ENCODE peak calls at places on chromosome 15, in seven cellular contexts. E is uterus; H is CD8-positive, alpha-beta T cell; U is lung microvascular endothelial cell; C is M059J; V is brain microvascular endothelial cell; B is H9. X is an unnamed sample.
A peak's percentile ranks its signal among the peaks of the same experiment; 100 is the strongest.

GRCh38 chr15:67024998-67025368 is 40.4 kb upstream of the SMAD3 start:
- DNase-seq in E (no peak), H (no peak), U (no peak), C (no peak), V (no peak), B (no peak), X (no peak)

GRCh38 chr15:36658905-36659304 is 79.5 kb downstream of the CDIN1 start:
- DNase-seq in E (no peak), H (no peak), U (no peak), C (no peak), V (no peak), B (no peak), X (no peak)

GRCh38 chr15:100570282-100570681 is 31.7 kb downstream of the LINS1 start:
- DNase-seq in E (no peak), H (no peak), U (no peak), C (no peak), V (no peak), B (no peak), X (no peak)

GRCh38 chr15:70856884-70857546 is 3.1 kb upstream of the LARP6 start:
- DNase-seq in E (peak; percentile 94), H (no peak), U (peak; percentile 79), C (peak; percentile 95), V (peak; percentile 96), B (no peak), X (no peak)

GRCh38 chr15:90819850-90820249 is 48.5 kb upstream of the FURIN start:
- DNase-seq in E (no peak), H (no peak), U (no peak), C (no peak), V (no peak), B (no peak), X (no peak)

GRCh38 chr15:93166675-93167074 is 77.7 kb upstream of the RGMA start:
- DNase-seq in E (no peak), H (no peak), U (no peak), C (no peak), V (no peak), B (no peak), X (no peak)

GRCh38 chr15:101123222-101123910 is 128.5 kb downstream of the CHSY1 start:
- DNase-seq in E (no peak), H (no peak), U (no peak), C (peak; percentile 49), V (peak; percentile 39), B (no peak), X (no peak)

GRCh38 chr15:85379403-85380131 is 836 bp upstream of the AKAP13 start:
- DNase-seq in E (no peak), H (peak; percentile 22), U (peak; percentile 34), C (peak; percentile 60), V (peak; percentile 20), B (no peak), X (peak; percentile 55)

GRCh38 chr15:61237400-61237799 is 8.3 kb upstream of the RORA start:
- DNase-seq in E (no peak), H (no peak), U (no peak), C (no peak), V (no peak), B (no peak), X (no peak)

GRCh38 chr15:42344763-42345162 is 14.5 kb upstream of the CAPN3 start:
- DNase-seq in E (peak; percentile 17), H (no peak), U (peak; percentile 47), C (peak; percentile 33), V (peak; percentile 34), B (no peak), X (no peak)

GRCh38 chr15:45457215-45457614 is 65.3 kb downstream of the SLC30A4 start:
- DNase-seq in E (no peak), H (no peak), U (no peak), C (no peak), V (no peak), B (no peak), X (no peak)

GRCh38 chr15:73686781-73687256 is 2.6 kb downstream of the CD276 start:
- DNase-seq in E (no peak), H (no peak), U (peak; percentile 23), C (peak; percentile 90), V (peak; percentile 92), B (no peak), X (peak; percentile 70)

GRCh38 chr15:90903733-90904536 is 833 bp downstream of the MAN2A2 start:
- DNase-seq in E (no peak), H (no peak), U (no peak), C (no peak), V (no peak), B (peak; percentile 81), X (peak; percentile 77)

GRCh38 chr15:48177383-48177874 is 666 bp downstream of the MYEF2 start:
- DNase-seq in E (no peak), H (no peak), U (peak; percentile 81), C (peak; percentile 68), V (peak; percentile 38), B (no peak), X (no peak)

GRCh38 chr15:57462391-57462790 is 86.1 kb downstream of the CGNL1 start:
- DNase-seq in E (no peak), H (no peak), U (peak; percentile 34), C (no peak), V (no peak), B (no peak), X (no peak)

GRCh38 chr15:63846022-63846544 is 12.3 kb upstream of the HERC1 start:
- DNase-seq in E (no peak), H (no peak), U (no peak), C (no peak), V (no peak), B (no peak), X (no peak)

GRCh38 chr15:58432421-58432820 is 630 bp downstream of the LIPC start:
- DNase-seq in E (no peak), H (no peak), U (no peak), C (no peak), V (no peak), B (no peak), X (no peak)

GRCh38 chr15:29120593-29121368 is 148.8 kb downstream of the NSMCE3 start:
- DNase-seq in E (no peak), H (no peak), U (no peak), C (no peak), V (no peak), B (no peak), X (no peak)

GRCh38 chr15:94446441-94446840 is 215.1 kb downstream of the MCTP2 start:
- DNase-seq in E (no peak), H (no peak), U (no peak), C (no peak), V (no peak), B (no peak), X (no peak)

GRCh38 chr15:68674975-68675374 is 96.2 kb downstream of the CORO2B start:
- DNase-seq in E (peak; percentile 3), H (no peak), U (peak; percentile 58), C (peak; percentile 14), V (peak; percentile 27), B (no peak), X (peak; percentile 50)

GRCh38 chr15:44157679-44158078 is 37.4 kb downstream of the FRMD5 start:
- DNase-seq in E (no peak), H (no peak), U (no peak), C (peak; percentile 93), V (peak; percentile 76), B (no peak), X (no peak)

GRCh38 chr15:40192942-40193341 is 32.1 kb downstream of the BUB1B start:
- DNase-seq in E (no peak), H (no peak), U (no peak), C (peak; percentile 44), V (peak; percentile 11), B (no peak), X (no peak)

GRCh38 chr15:20341901-20342605 is 199.5 kb downstream of the GOLGA6L6 start:
- DNase-seq in E (peak; percentile 61), H (no peak), U (no peak), C (no peak), V (peak; percentile 9), B (peak; percentile 83), X (peak; percentile 96)

GRCh38 chr15:29656636-29657475 is 165.4 kb downstream of the TJP1 start:
- DNase-seq in E (no peak), H (no peak), U (no peak), C (no peak), V (no peak), B (peak; percentile 90), X (peak; percentile 92)

GRCh38 chr15:57647071-57647790 is 55.5 kb downstream of the MYZAP start:
- DNase-seq in E (no peak), H (no peak), U (peak; percentile 22), C (no peak), V (no peak), B (no peak), X (no peak)

GRCh38 chr15:83292317-83292716 is 7.9 kb upstream of the BNC1 start:
- DNase-seq in E (no peak), H (no peak), U (no peak), C (peak; percentile 71), V (no peak), B (no peak), X (peak; percentile 74)

GRCh38 chr15:43150171-43150929 is 17.0 kb downstream of the TMEM62 start:
- DNase-seq in E (no peak), H (no peak), U (no peak), C (peak; percentile 91), V (peak; percentile 99), B (no peak), X (no peak)

GRCh38 chr15:70266412-70267089 is 168.8 kb upstream of the TLE3 start:
- DNase-seq in E (peak; percentile 93), H (no peak), U (no peak), C (no peak), V (no peak), B (no peak), X (no peak)

GRCh38 chr15:39444729-39445470 is 136.0 kb upstream of the THBS1 start:
- DNase-seq in E (peak; percentile 24), H (no peak), U (no peak), C (peak; percentile 20), V (no peak), B (no peak), X (no peak)

GRCh38 chr15:77530576-77530975 is 102.1 kb downstream of the LINGO1 start:
- DNase-seq in E (no peak), H (no peak), U (no peak), C (no peak), V (no peak), B (no peak), X (peak; percentile 82)

GRCh38 chr15:85411992-85412538 is 31.7 kb downstream of the AKAP13 start:
- DNase-seq in E (no peak), H (no peak), U (no peak), C (peak; percentile 66), V (no peak), B (no peak), X (no peak)

GRCh38 chr15:38349251-38349650 is 96.6 kb downstream of the SPRED1 start:
- DNase-seq in E (no peak), H (no peak), U (no peak), C (no peak), V (peak; percentile 39), B (no peak), X (no peak)

GRCh38 chr15:66714543-66714981 is 12.5 kb downstream of the SMAD6 start:
- DNase-seq in E (no peak), H (no peak), U (peak; percentile 37), C (no peak), V (no peak), B (no peak), X (no peak)

GRCh38 chr15:94164202-94164807 is 67.1 kb upstream of the MCTP2 start:
- DNase-seq in E (peak; percentile 24), H (peak; percentile 41), U (peak; percentile 60), C (peak; percentile 38), V (peak; percentile 59), B (peak; percentile 67), X (peak; percentile 80)

GRCh38 chr15:85598718-85599398 is 195.9 kb downstream of the KLHL25 start:
- DNase-seq in E (no peak), H (no peak), U (peak; percentile 84), C (no peak), V (no peak), B (no peak), X (no peak)

X was measured in islet precursor cell.